ENCODE peak calls at places on chromosomes 7 and 10, in six cellular contexts. One of them, this sample, is unnamed.

GRCh38 chr7:139827042-139827441 is 2.0 kb upstream of the TBXAS1 start:
- DNase-seq in HuH-7.5: no peak
- DNase-seq in heart right ventricle: no peak
- DNase-seq in right cardiac atrium: no peak
- DNase-seq in neural crest cell: no peak
- DNase-seq in LoVo: no peak
- DNase-seq in this sample: no peak

GRCh38 chr10:17003666-17004065 is 125.9 kb downstream of the CUBN start:
- DNase-seq in HuH-7.5: no peak
- DNase-seq in heart right ventricle: no peak
- DNase-seq in right cardiac atrium: no peak
- DNase-seq in neural crest cell: no peak
- DNase-seq in LoVo: no peak
- DNase-seq in this sample: no peak

GRCh38 chr7:81600608-81601007 is 169.2 kb downstream of the HGF start:
- DNase-seq in HuH-7.5: no peak
- DNase-seq in heart right ventricle: no peak
- DNase-seq in right cardiac atrium: no peak
- DNase-seq in neural crest cell: no peak
- DNase-seq in LoVo: no peak
- DNase-seq in this sample: no peak

GRCh38 chr7:128831178-128831993 is 1.2 kb downstream of the FLNC start:
- DNase-seq in HuH-7.5: peak
- DNase-seq in heart right ventricle: peak
- DNase-seq in right cardiac atrium: peak
- DNase-seq in neural crest cell: peak
- DNase-seq in LoVo: no peak
- DNase-seq in this sample: peak

GRCh38 chr10:6201511-6201975 is 1.2 kb upstream of the PFKFB3 start:
- DNase-seq in HuH-7.5: peak
- DNase-seq in heart right ventricle: peak
- DNase-seq in right cardiac atrium: peak
- DNase-seq in neural crest cell: peak
- DNase-seq in LoVo: peak
- DNase-seq in this sample: peak

GRCh38 chr7:116434820-116435341 is 64.7 kb upstream of the CAV2 start:
- DNase-seq in HuH-7.5: no peak
- DNase-seq in heart right ventricle: no peak
- DNase-seq in right cardiac atrium: no peak
- DNase-seq in neural crest cell: no peak
- DNase-seq in LoVo: peak
- DNase-seq in this sample: no peak

GRCh38 chr7:30921540-30921930 is 9.9 kb downstream of the AQP1 start:
- DNase-seq in HuH-7.5: no peak
- DNase-seq in heart right ventricle: no peak
- DNase-seq in right cardiac atrium: peak
- DNase-seq in neural crest cell: no peak
- DNase-seq in LoVo: no peak
- DNase-seq in this sample: no peak

GRCh38 chr10:52502237-52502636 is 188.2 kb downstream of the DKK1 start:
- DNase-seq in HuH-7.5: no peak
- DNase-seq in heart right ventricle: no peak
- DNase-seq in right cardiac atrium: no peak
- DNase-seq in neural crest cell: no peak
- DNase-seq in LoVo: no peak
- DNase-seq in this sample: no peak

GRCh38 chr7:133854739-133855138 is 272.4 kb upstream of the LRGUK start:
- DNase-seq in HuH-7.5: no peak
- DNase-seq in heart right ventricle: no peak
- DNase-seq in right cardiac atrium: no peak
- DNase-seq in neural crest cell: no peak
- DNase-seq in LoVo: peak
- DNase-seq in this sample: no peak

GRCh38 chr7:140646931-140647647 is 6.5 kb upstream of the DENND2A start:
- DNase-seq in HuH-7.5: peak
- DNase-seq in heart right ventricle: peak
- DNase-seq in right cardiac atrium: no peak
- DNase-seq in neural crest cell: peak
- DNase-seq in LoVo: peak
- DNase-seq in this sample: peak

GRCh38 chr7:100369105-100369504 is 4.2 kb upstream of the PILRA start:
- DNase-seq in HuH-7.5: no peak
- DNase-seq in heart right ventricle: peak
- DNase-seq in right cardiac atrium: peak
- DNase-seq in neural crest cell: no peak
- DNase-seq in LoVo: no peak
- DNase-seq in this sample: no peak

GRCh38 chr7:112122835-112123234 is 83.4 kb downstream of the DOCK4 start:
- DNase-seq in HuH-7.5: no peak
- DNase-seq in heart right ventricle: no peak
- DNase-seq in right cardiac atrium: no peak
- DNase-seq in neural crest cell: no peak
- DNase-seq in LoVo: no peak
- DNase-seq in this sample: no peak

GRCh38 chr7:49639808-49640207 is 133.6 kb upstream of the VWC2 start:
- DNase-seq in HuH-7.5: no peak
- DNase-seq in heart right ventricle: no peak
- DNase-seq in right cardiac atrium: no peak
- DNase-seq in neural crest cell: no peak
- DNase-seq in LoVo: no peak
- DNase-seq in this sample: no peak

GRCh38 chr7:151845412-151846205 is 31.3 kb downstream of the PRKAG2 start:
- DNase-seq in HuH-7.5: no peak
- DNase-seq in heart right ventricle: no peak
- DNase-seq in right cardiac atrium: no peak
- DNase-seq in neural crest cell: no peak
- DNase-seq in LoVo: no peak
- DNase-seq in this sample: no peak

GRCh38 chr10:86341361-86341811 is 25.2 kb downstream of the GRID1 start:
- DNase-seq in HuH-7.5: no peak
- DNase-seq in heart right ventricle: no peak
- DNase-seq in right cardiac atrium: peak
- DNase-seq in neural crest cell: no peak
- DNase-seq in LoVo: no peak
- DNase-seq in this sample: no peak

GRCh38 chr10:124547651-124548168 is 86.1 kb downstream of the LHPP start:
- DNase-seq in HuH-7.5: no peak
- DNase-seq in heart right ventricle: peak
- DNase-seq in right cardiac atrium: no peak
- DNase-seq in neural crest cell: no peak
- DNase-seq in LoVo: no peak
- DNase-seq in this sample: no peak

GRCh38 chr7:117435475-117436043 is 8.3 kb upstream of the ASZ1 start:
- DNase-seq in HuH-7.5: no peak
- DNase-seq in heart right ventricle: no peak
- DNase-seq in right cardiac atrium: no peak
- DNase-seq in neural crest cell: no peak
- DNase-seq in LoVo: no peak
- DNase-seq in this sample: no peak

GRCh38 chr10:119469846-119470245 is 72.7 kb downstream of the RGS10 start:
- DNase-seq in HuH-7.5: no peak
- DNase-seq in heart right ventricle: no peak
- DNase-seq in right cardiac atrium: no peak
- DNase-seq in neural crest cell: no peak
- DNase-seq in LoVo: no peak
- DNase-seq in this sample: no peak

GRCh38 chr7:2999078-2999500 is 44.6 kb downstream of the CARD11 start:
- DNase-seq in HuH-7.5: no peak
- DNase-seq in heart right ventricle: no peak
- DNase-seq in right cardiac atrium: no peak
- DNase-seq in neural crest cell: no peak
- DNase-seq in LoVo: no peak
- DNase-seq in this sample: no peak

GRCh38 chr7:7321681-7322080 is 139.3 kb downstream of the C1GALT1 start:
- DNase-seq in HuH-7.5: peak
- DNase-seq in heart right ventricle: no peak
- DNase-seq in right cardiac atrium: no peak
- DNase-seq in neural crest cell: no peak
- DNase-seq in LoVo: no peak
- DNase-seq in this sample: no peak

GRCh38 chr10:119526606-119527592 is 15.6 kb downstream of the RGS10 start:
- DNase-seq in HuH-7.5: no peak
- DNase-seq in heart right ventricle: no peak
- DNase-seq in right cardiac atrium: no peak
- DNase-seq in neural crest cell: no peak
- DNase-seq in LoVo: no peak
- DNase-seq in this sample: no peak

GRCh38 chr10:73588656-73589055 is 2.5 kb downstream of the USP54 start:
- DNase-seq in HuH-7.5: no peak
- DNase-seq in heart right ventricle: no peak
- DNase-seq in right cardiac atrium: no peak
- DNase-seq in neural crest cell: no peak
- DNase-seq in LoVo: no peak
- DNase-seq in this sample: no peak

GRCh38 chr7:24945899-24946298 is 34.1 kb downstream of the OSBPL3 start:
- DNase-seq in HuH-7.5: no peak
- DNase-seq in heart right ventricle: no peak
- DNase-seq in right cardiac atrium: no peak
- DNase-seq in neural crest cell: no peak
- DNase-seq in LoVo: no peak
- DNase-seq in this sample: no peak

GRCh38 chr7:37990337-37990736 is 69.9 kb downstream of the EPDR1 start:
- DNase-seq in HuH-7.5: no peak
- DNase-seq in heart right ventricle: no peak
- DNase-seq in right cardiac atrium: no peak
- DNase-seq in neural crest cell: no peak
- DNase-seq in LoVo: no peak
- DNase-seq in this sample: no peak

GRCh38 chr7:128041203-128041602 is 10.0 kb upstream of the LRRC4 start:
- DNase-seq in HuH-7.5: no peak
- DNase-seq in heart right ventricle: no peak
- DNase-seq in right cardiac atrium: no peak
- DNase-seq in neural crest cell: no peak
- DNase-seq in LoVo: peak
- DNase-seq in this sample: no peak

GRCh38 chr10:3172081-3172445 is 519 bp downstream of the PITRM1 start:
- DNase-seq in HuH-7.5: no peak
- DNase-seq in heart right ventricle: no peak
- DNase-seq in right cardiac atrium: no peak
- DNase-seq in neural crest cell: no peak
- DNase-seq in LoVo: peak
- DNase-seq in this sample: no peak

GRCh38 chr10:131312261-131312801 is 810 bp upstream of the TCERG1L start:
- DNase-seq in HuH-7.5: no peak
- DNase-seq in heart right ventricle: no peak
- DNase-seq in right cardiac atrium: no peak
- DNase-seq in neural crest cell: peak
- DNase-seq in LoVo: no peak
- DNase-seq in this sample: no peak

GRCh38 chr7:6160191-6160623 is 112.2 kb downstream of the CYTH3 start:
- DNase-seq in HuH-7.5: peak
- DNase-seq in heart right ventricle: peak
- DNase-seq in right cardiac atrium: peak
- DNase-seq in neural crest cell: peak
- DNase-seq in LoVo: peak
- DNase-seq in this sample: peak

GRCh38 chr10:122199070-122199469 is 72.0 kb upstream of the BTBD16 start:
- DNase-seq in HuH-7.5: no peak
- DNase-seq in heart right ventricle: peak
- DNase-seq in right cardiac atrium: peak
- DNase-seq in neural crest cell: no peak
- DNase-seq in LoVo: no peak
- DNase-seq in this sample: no peak

This sample was measured in uterus.